ENCODE peak calls at places on chromosomes 11 and 22, in six cellular contexts. A, J, L, B, H and G are unnamed samples.

GRCh38 chr22:38129021-38129420 is 18.5 kb upstream of the BAIAP2L2 start:
- DNase-seq in A (no peak), J (no peak), L (no peak), B (no peak), H (no peak), G (no peak)

GRCh38 chr11:9030601-9031000 is 26.8 kb upstream of the NRIP3 start:
- DNase-seq in A (no peak), J (no peak), L (no peak), B (no peak), H (no peak), G (no peak)

GRCh38 chr11:2482745-2483144 is 37.9 kb downstream of the KCNQ1 start:
- DNase-seq in A (no peak), J (no peak), L (no peak), B (no peak), H (no peak), G (no peak)

GRCh38 chr22:37534445-37534844 is 15.2 kb upstream of the CARD10 start:
- DNase-seq in A (no peak), J (no peak), L (no peak), B (no peak), H (no peak), G (no peak)

GRCh38 chr11:64593156-64594105 is 2.4 kb downstream of the SLC22A12 start:
- DNase-seq in A (no peak), J (no peak), L (no peak), B (no peak), H (no peak), G (no peak)

GRCh38 chr11:73876424-73877300 is at the start of the genes COA4 and PAAF1:
- DNase-seq in A (peak), J (peak), L (peak), B (peak), H (peak), G (peak)

GRCh38 chr11:64134963-64135362 is 30.9 kb downstream of the MACROD1 start:
- DNase-seq in A (no peak), J (no peak), L (no peak), B (no peak), H (no peak), G (no peak)

GRCh38 chr11:13016415-13016814 is 7.3 kb downstream of the RASSF10 start:
- DNase-seq in A (no peak), J (peak), L (no peak), B (no peak), H (no peak), G (peak)

GRCh38 chr11:79026803-79027445 is 413.9 kb downstream of the TENM4 start:
- DNase-seq in A (no peak), J (no peak), L (no peak), B (no peak), H (no peak), G (no peak)

GRCh38 chr11:133934599-133935550 is 21.9 kb downstream of the IGSF9B start:
- DNase-seq in A (peak), J (peak), L (no peak), B (peak), H (peak), G (no peak)

GRCh38 chr11:32659672-32660071 is 76.0 kb downstream of the EIF3M start:
- DNase-seq in A (no peak), J (no peak), L (no peak), B (peak), H (no peak), G (peak)

GRCh38 chr22:40156001-40156516 is 21.7 kb upstream of the TNRC6B start:
- DNase-seq in A (no peak), J (peak), L (no peak), B (peak), H (peak), G (peak)

GRCh38 chr11:36122715-36123114 is 166.5 kb downstream of the COMMD9 start:
- DNase-seq in A (no peak), J (no peak), L (no peak), B (no peak), H (no peak), G (no peak)

GRCh38 chr11:13859986-13860385 is 102.5 kb upstream of the SPON1 start:
- DNase-seq in A (no peak), J (no peak), L (no peak), B (no peak), H (no peak), G (no peak)

GRCh38 chr22:44933829-44934735 is 75.7 kb downstream of the PHF21B start:
- DNase-seq in A (no peak), J (no peak), L (no peak), B (no peak), H (no peak), G (no peak)

GRCh38 chr22:30781271-30781875 is 86.7 kb downstream of the OSBP2 start:
- DNase-seq in A (no peak), J (no peak), L (no peak), B (no peak), H (no peak), G (no peak)

GRCh38 chr11:118655486-118656190 is 23.8 kb downstream of the TREH start:
- DNase-seq in A (no peak), J (no peak), L (no peak), B (no peak), H (no peak), G (no peak)

GRCh38 chr11:15291885-15292284 is 177.2 kb downstream of the INSC start:
- DNase-seq in A (no peak), J (no peak), L (no peak), B (no peak), H (no peak), G (no peak)

GRCh38 chr11:128339721-128340271 is 247.6 kb downstream of the ETS1 start:
- DNase-seq in A (no peak), J (no peak), L (no peak), B (no peak), H (no peak), G (no peak)

GRCh38 chr22:25182131-25183110 is 17.2 kb upstream of the CRYBB3 start:
- DNase-seq in A (no peak), J (no peak), L (no peak), B (no peak), H (no peak), G (no peak)

GRCh38 chr11:65627202-65627601 is 10.7 kb upstream of the SIPA1 start:
- DNase-seq in A (no peak), J (no peak), L (no peak), B (no peak), H (no peak), G (no peak)

GRCh38 chr22:41862530-41863266 is 29.8 kb downstream of the SREBF2 start:
- DNase-seq in A (no peak), J (no peak), L (peak), B (no peak), H (no peak), G (no peak)

GRCh38 chr11:127873478-127873877 is 713.9 kb downstream of the ETS1 start:
- DNase-seq in A (no peak), J (no peak), L (no peak), B (no peak), H (no peak), G (no peak)

GRCh38 chr11:18106688-18107087 is 806 bp upstream of the SAAL1 start:
- DNase-seq in A (no peak), J (no peak), L (no peak), B (no peak), H (no peak), G (no peak)

GRCh38 chr11:47768090-47768620 is 1.0 kb upstream of the FNBP4 start:
- DNase-seq in A (peak), J (no peak), L (no peak), B (no peak), H (no peak), G (peak)

GRCh38 chr11:77152846-77153245 is 24.8 kb downstream of the MYO7A start:
- DNase-seq in A (no peak), J (no peak), L (no peak), B (no peak), H (no peak), G (no peak)

GRCh38 chr11:34898474-34898873 is 17.7 kb downstream of the APIP start:
- DNase-seq in A (no peak), J (no peak), L (no peak), B (no peak), H (no peak), G (no peak)

GRCh38 chr11:33515347-33515746 is 185.3 kb downstream of the C11orf91 start:
- DNase-seq in A (no peak), J (no peak), L (no peak), B (no peak), H (no peak), G (no peak)

GRCh38 chr22:38467904-38468760 is at the start of gene KDELR3:
- DNase-seq in A (peak), J (peak), L (no peak), B (peak), H (no peak), G (peak)

GRCh38 chr22:47495102-47495501 is 732.7 kb downstream of the TBC1D22A start:
- DNase-seq in A (no peak), J (no peak), L (no peak), B (no peak), H (no peak), G (no peak)

GRCh38 chr11:60852060-60852638 is 3.6 kb downstream of the PTGDR2 start:
- DNase-seq in A (no peak), J (no peak), L (no peak), B (no peak), H (no peak), G (no peak)

GRCh38 chr11:72238040-72238450 is 5.9 kb downstream of the PHOX2A start:
- DNase-seq in A (peak), J (peak), L (no peak), B (peak), H (peak), G (peak)
- TF ChIP-seq JUND in A (no peak), J (no peak), L (no peak), B (peak), H (no peak), G (no peak)

GRCh38 chr22:46352691-46353386 is 17.3 kb downstream of the TRMU start:
- DNase-seq in A (no peak), J (no peak), L (no peak), B (no peak), H (no peak), G (no peak)
- TF ChIP-seq JUND in A (no peak), J (peak), L (no peak), B (no peak), H (no peak), G (no peak)

GRCh38 chr11:62575156-62575555 is 1.5 kb upstream of the EEF1G start:
- DNase-seq in A (no peak), J (no peak), L (no peak), B (no peak), H (no peak), G (no peak)
- TF ChIP-seq JUND in A (no peak), J (no peak), L (no peak), B (no peak), H (no peak), G (no peak)

DNA sequence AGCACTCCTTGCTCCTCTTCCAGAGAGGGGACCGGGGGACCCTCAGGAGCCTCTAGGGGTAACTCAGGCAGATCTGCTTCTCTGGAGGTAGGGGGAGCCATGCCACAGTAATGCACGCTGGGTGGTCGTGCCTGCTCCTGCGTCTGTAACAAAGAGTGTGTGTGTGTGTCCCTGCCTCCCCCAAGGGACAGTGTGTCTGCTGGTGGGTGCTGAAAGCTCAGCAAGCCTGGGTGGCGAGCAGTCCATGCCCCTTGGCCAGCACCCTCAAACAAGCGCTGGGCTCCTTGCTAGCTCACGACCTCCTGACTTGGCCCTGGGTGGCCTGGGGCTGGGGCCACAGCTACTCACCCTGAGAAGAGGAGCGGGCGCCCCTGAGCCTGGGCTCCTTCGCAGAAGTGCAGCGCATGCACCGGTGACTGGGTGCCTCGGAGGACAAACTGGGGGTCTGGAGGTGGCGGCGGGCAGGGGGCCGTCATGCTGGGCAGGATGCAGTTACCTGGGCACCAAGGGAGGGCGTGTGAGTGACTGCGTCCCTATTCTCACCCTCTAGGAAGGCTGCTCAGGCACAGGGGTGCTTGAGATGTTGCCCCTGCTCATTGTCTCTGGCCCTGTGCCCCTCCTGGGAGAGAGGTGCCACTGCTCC is 33.7 kb downstream of the GNB1L start:
- DNase-seq in A (peak), J (no peak), L (no peak), B (no peak), H (no peak), G (no peak)
- TF ChIP-seq JUND in A (no peak), J (no peak), L (no peak), B (no peak), H (no peak), G (no peak)

DNA sequence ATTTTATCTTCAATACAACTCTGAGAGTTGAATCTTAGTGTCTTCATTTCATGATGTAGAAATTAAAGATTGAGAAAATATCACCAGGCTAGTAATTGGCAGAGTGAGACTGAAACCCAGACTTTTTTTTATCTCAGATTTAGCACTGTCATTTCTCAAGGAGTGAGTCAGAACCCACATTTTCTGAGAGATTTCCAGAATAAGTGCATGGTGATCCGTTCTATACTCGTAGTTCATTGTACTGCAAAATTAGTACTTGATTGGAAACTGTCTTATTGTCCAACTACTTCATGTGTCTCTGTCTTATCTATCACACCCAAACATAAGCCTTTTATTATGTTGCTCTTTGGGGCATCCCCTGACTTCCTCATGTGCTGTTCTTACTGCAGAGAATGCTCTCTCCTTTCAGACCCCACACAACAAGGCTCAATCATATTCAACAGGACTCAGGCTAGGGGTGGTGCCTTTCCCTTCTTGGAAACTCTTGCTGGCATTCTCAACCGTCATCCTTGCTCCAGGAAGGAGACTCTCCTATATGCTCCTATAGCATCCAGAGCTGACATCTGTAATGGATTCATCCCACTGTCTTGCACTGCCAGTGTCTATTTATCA is 76.7 kb upstream of the BLID start:
- DNase-seq in A (no peak), J (no peak), L (no peak), B (no peak), H (no peak), G (no peak)
- TF ChIP-seq JUND in A (peak), J (peak), L (no peak), B (no peak), H (no peak), G (no peak)

GRCh38 chr11:106708348-106708747 is 309.9 kb downstream of the GUCY1A2 start:
- DNase-seq in A (no peak), J (no peak), L (no peak), B (no peak), H (no peak), G (no peak)

GRCh38 chr11:106717222-106717621 is 301.1 kb downstream of the GUCY1A2 start:
- DNase-seq in A (no peak), J (no peak), L (no peak), B (no peak), H (no peak), G (no peak)

DNA sequence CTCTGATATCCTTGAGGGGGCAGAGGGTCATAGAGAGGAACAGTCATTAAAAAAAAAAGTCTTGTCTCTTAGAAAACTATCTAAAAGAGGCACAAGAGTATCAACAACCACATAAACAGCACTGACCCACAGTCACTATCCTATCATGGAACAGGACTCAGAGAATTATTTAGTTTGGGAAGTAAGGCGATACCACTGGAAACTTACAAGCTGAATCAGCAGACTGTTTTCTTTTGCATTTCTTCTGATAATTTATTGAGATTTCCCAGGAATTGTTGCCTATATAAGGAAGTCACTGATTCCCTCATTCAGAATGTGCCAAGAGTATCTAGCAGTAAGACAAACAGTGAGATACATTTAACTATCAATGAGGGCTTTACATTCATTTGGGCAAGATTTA is 304.1 kb downstream of the GUCY1A2 start:
- DNase-seq in A (no peak), J (no peak), L (no peak), B (no peak), H (no peak), G (no peak)
- TF ChIP-seq JUND in A (no peak), J (no peak), L (no peak), B (no peak), H (no peak), G (no peak)

DNA sequence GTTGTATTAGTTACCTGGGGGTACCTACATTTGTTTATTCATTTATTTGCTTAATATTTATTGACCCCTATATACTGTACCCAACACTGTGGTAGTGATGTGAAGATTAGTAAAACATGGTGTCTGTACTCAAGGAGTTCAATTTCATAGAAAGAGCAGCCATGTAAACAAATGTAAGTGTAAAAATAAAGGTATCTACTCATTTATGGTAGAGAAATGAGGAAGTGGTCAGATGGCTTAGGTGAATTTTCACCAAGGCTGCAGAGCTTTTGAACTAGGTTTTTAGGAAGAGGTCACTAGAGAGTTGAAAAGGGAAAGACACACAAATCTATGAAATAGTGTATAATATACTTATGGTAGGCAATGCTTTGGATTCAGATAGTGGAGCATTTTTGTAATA is 11.1 kb downstream of the CTR9 start:
- DNase-seq in A (no peak), J (no peak), L (peak), B (no peak), H (no peak), G (no peak)
- TF ChIP-seq JUND in A (no peak), J (no peak), L (no peak), B (no peak), H (no peak), G (no peak)

GRCh38 chr11:24697722-24698121 is 200.9 kb downstream of the LUZP2 start:
- DNase-seq in A (no peak), J (no peak), L (no peak), B (no peak), H (no peak), G (no peak)
- TF ChIP-seq JUND in A (peak), J (no peak), L (no peak), B (no peak), H (no peak), G (no peak)